ENCODE peak calls at places on chromosomes 1 and 21, in seven cellular contexts. One of them, this sample, is unnamed.

GRCh38 chr1:111227434-111227833 is at the start of gene CHI3L2:
- DNase-seq in GM06990: no peak
- DNase-seq in HFFc6: no peak
- DNase-seq in transverse colon: no peak
- DNase-seq in CD8-positive, alpha-beta T cell: no peak
- DNase-seq in bronchial epithelial cell: no peak
- DNase-seq in epithelial cell of esophagus: peak
- DNase-seq in this sample: no peak

GRCh38 chr1:84689514-84690396 is 506 bp downstream of the SSX2IP start:
- DNase-seq in GM06990: no peak
- DNase-seq in HFFc6: peak
- DNase-seq in transverse colon: peak
- DNase-seq in CD8-positive, alpha-beta T cell: no peak
- DNase-seq in bronchial epithelial cell: peak
- DNase-seq in epithelial cell of esophagus: peak
- DNase-seq in this sample: no peak

GRCh38 chr1:197444754-197445153 is 176.7 kb downstream of the CRB1 start:
- DNase-seq in GM06990: no peak
- DNase-seq in HFFc6: peak
- DNase-seq in transverse colon: no peak
- DNase-seq in CD8-positive, alpha-beta T cell: no peak
- DNase-seq in bronchial epithelial cell: peak
- DNase-seq in epithelial cell of esophagus: peak
- DNase-seq in this sample: no peak

GRCh38 chr1:41377397-41377796 is 16.2 kb downstream of the FOXO6 start:
- DNase-seq in GM06990: no peak
- DNase-seq in HFFc6: no peak
- DNase-seq in transverse colon: no peak
- DNase-seq in CD8-positive, alpha-beta T cell: no peak
- DNase-seq in bronchial epithelial cell: no peak
- DNase-seq in epithelial cell of esophagus: no peak
- DNase-seq in this sample: no peak

GRCh38 chr1:173453982-173454381 is 23.2 kb upstream of the PRDX6 start:
- DNase-seq in GM06990: no peak
- DNase-seq in HFFc6: peak
- DNase-seq in transverse colon: no peak
- DNase-seq in CD8-positive, alpha-beta T cell: no peak
- DNase-seq in bronchial epithelial cell: no peak
- DNase-seq in epithelial cell of esophagus: no peak
- DNase-seq in this sample: no peak

GRCh38 chr21:35294231-35294898 is 245.3 kb upstream of the RUNX1 start:
- DNase-seq in GM06990: no peak
- DNase-seq in HFFc6: no peak
- DNase-seq in transverse colon: peak
- DNase-seq in CD8-positive, alpha-beta T cell: no peak
- DNase-seq in bronchial epithelial cell: peak
- DNase-seq in epithelial cell of esophagus: peak
- DNase-seq in this sample: no peak

GRCh38 chr1:155125946-155126493 is 1.7 kb upstream of the EFNA1 start:
- DNase-seq in GM06990: no peak
- DNase-seq in HFFc6: no peak
- DNase-seq in transverse colon: peak
- DNase-seq in CD8-positive, alpha-beta T cell: no peak
- DNase-seq in bronchial epithelial cell: no peak
- DNase-seq in epithelial cell of esophagus: peak
- DNase-seq in this sample: no peak

GRCh38 chr1:24955161-24955560 is 25.1 kb upstream of the RUNX3 start:
- DNase-seq in GM06990: no peak
- DNase-seq in HFFc6: peak
- DNase-seq in transverse colon: no peak
- DNase-seq in CD8-positive, alpha-beta T cell: peak
- DNase-seq in bronchial epithelial cell: peak
- DNase-seq in epithelial cell of esophagus: peak
- DNase-seq in this sample: peak

GRCh38 chr1:102102276-102102780 is 105.6 kb upstream of the OLFM3 start:
- DNase-seq in GM06990: no peak
- DNase-seq in HFFc6: no peak
- DNase-seq in transverse colon: no peak
- DNase-seq in CD8-positive, alpha-beta T cell: no peak
- DNase-seq in bronchial epithelial cell: no peak
- DNase-seq in epithelial cell of esophagus: no peak
- DNase-seq in this sample: no peak

GRCh38 chr1:19799233-19799876 is 361 bp downstream of the TMCO4 start:
- DNase-seq in GM06990: peak
- DNase-seq in HFFc6: peak
- DNase-seq in transverse colon: peak
- DNase-seq in CD8-positive, alpha-beta T cell: peak
- DNase-seq in bronchial epithelial cell: peak
- DNase-seq in epithelial cell of esophagus: peak
- DNase-seq in this sample: no peak

GRCh38 chr1:166128195-166128594 is 38.6 kb downstream of the FAM78B start:
- DNase-seq in GM06990: no peak
- DNase-seq in HFFc6: no peak
- DNase-seq in transverse colon: no peak
- DNase-seq in CD8-positive, alpha-beta T cell: no peak
- DNase-seq in bronchial epithelial cell: no peak
- DNase-seq in epithelial cell of esophagus: no peak
- DNase-seq in this sample: no peak

GRCh38 chr1:152960452-152961044 is 9.9 kb upstream of the SPRR4 start:
- DNase-seq in GM06990: no peak
- DNase-seq in HFFc6: no peak
- DNase-seq in transverse colon: no peak
- DNase-seq in CD8-positive, alpha-beta T cell: no peak
- DNase-seq in bronchial epithelial cell: no peak
- DNase-seq in epithelial cell of esophagus: no peak
- DNase-seq in this sample: peak

GRCh38 chr1:160743266-160743665 is 4.2 kb downstream of the SLAMF7 start:
- DNase-seq in GM06990: no peak
- DNase-seq in HFFc6: no peak
- DNase-seq in transverse colon: no peak
- DNase-seq in CD8-positive, alpha-beta T cell: no peak
- DNase-seq in bronchial epithelial cell: no peak
- DNase-seq in epithelial cell of esophagus: no peak
- DNase-seq in this sample: no peak

GRCh38 chr1:213651077-213651476 is 336.7 kb upstream of the PROX1 start:
- DNase-seq in GM06990: no peak
- DNase-seq in HFFc6: no peak
- DNase-seq in transverse colon: no peak
- DNase-seq in CD8-positive, alpha-beta T cell: no peak
- DNase-seq in bronchial epithelial cell: no peak
- DNase-seq in epithelial cell of esophagus: no peak
- DNase-seq in this sample: no peak

GRCh38 chr1:53525595-53525994 is 66.4 kb downstream of the DMRTB1 start:
- DNase-seq in GM06990: no peak
- DNase-seq in HFFc6: peak
- DNase-seq in transverse colon: no peak
- DNase-seq in CD8-positive, alpha-beta T cell: no peak
- DNase-seq in bronchial epithelial cell: no peak
- DNase-seq in epithelial cell of esophagus: no peak
- DNase-seq in this sample: no peak

GRCh38 chr1:26697978-26698849 is 2.4 kb downstream of the ARID1A start:
- DNase-seq in GM06990: peak
- DNase-seq in HFFc6: peak
- DNase-seq in transverse colon: peak
- DNase-seq in CD8-positive, alpha-beta T cell: peak
- DNase-seq in bronchial epithelial cell: peak
- DNase-seq in epithelial cell of esophagus: peak
- DNase-seq in this sample: peak

GRCh38 chr1:109513110-109513702 is 3.7 kb upstream of the AMIGO1 start:
- DNase-seq in GM06990: no peak
- DNase-seq in HFFc6: no peak
- DNase-seq in transverse colon: no peak
- DNase-seq in CD8-positive, alpha-beta T cell: no peak
- DNase-seq in bronchial epithelial cell: no peak
- DNase-seq in epithelial cell of esophagus: no peak
- DNase-seq in this sample: no peak

GRCh38 chr21:31132574-31133242 is 94.4 kb upstream of the KRTAP19-8 start:
- DNase-seq in GM06990: no peak
- DNase-seq in HFFc6: no peak
- DNase-seq in transverse colon: peak
- DNase-seq in CD8-positive, alpha-beta T cell: peak
- DNase-seq in bronchial epithelial cell: no peak
- DNase-seq in epithelial cell of esophagus: no peak
- DNase-seq in this sample: no peak

GRCh38 chr1:236009857-236010256 is 55.0 kb downstream of the NID1 start:
- DNase-seq in GM06990: no peak
- DNase-seq in HFFc6: peak
- DNase-seq in transverse colon: no peak
- DNase-seq in CD8-positive, alpha-beta T cell: no peak
- DNase-seq in bronchial epithelial cell: peak
- DNase-seq in epithelial cell of esophagus: peak
- DNase-seq in this sample: no peak

GRCh38 chr1:211257831-211258225 is 1.3 kb upstream of the RCOR3 start:
- DNase-seq in GM06990: no peak
- DNase-seq in HFFc6: peak
- DNase-seq in transverse colon: no peak
- DNase-seq in CD8-positive, alpha-beta T cell: no peak
- DNase-seq in bronchial epithelial cell: no peak
- DNase-seq in epithelial cell of esophagus: no peak
- DNase-seq in this sample: no peak

GRCh38 chr1:19122668-19123067 is 87.4 kb downstream of the UBR4 start:
- DNase-seq in GM06990: no peak
- DNase-seq in HFFc6: peak
- DNase-seq in transverse colon: peak
- DNase-seq in CD8-positive, alpha-beta T cell: no peak
- DNase-seq in bronchial epithelial cell: peak
- DNase-seq in epithelial cell of esophagus: peak
- DNase-seq in this sample: no peak

GRCh38 chr1:1199961-1200875 is 6.2 kb downstream of the TNFRSF18 start:
- DNase-seq in GM06990: peak
- DNase-seq in HFFc6: no peak
- DNase-seq in transverse colon: peak
- DNase-seq in CD8-positive, alpha-beta T cell: no peak
- DNase-seq in bronchial epithelial cell: no peak
- DNase-seq in epithelial cell of esophagus: no peak
- DNase-seq in this sample: no peak

GRCh38 chr1:54937469-54937868 is 43.0 kb upstream of the TMEM61 start:
- DNase-seq in GM06990: no peak
- DNase-seq in HFFc6: no peak
- DNase-seq in transverse colon: no peak
- DNase-seq in CD8-positive, alpha-beta T cell: no peak
- DNase-seq in bronchial epithelial cell: peak
- DNase-seq in epithelial cell of esophagus: peak
- DNase-seq in this sample: no peak

GRCh38 chr1:186620951-186621350 is 59.3 kb downstream of the PTGS2 start:
- DNase-seq in GM06990: no peak
- DNase-seq in HFFc6: peak
- DNase-seq in transverse colon: no peak
- DNase-seq in CD8-positive, alpha-beta T cell: no peak
- DNase-seq in bronchial epithelial cell: peak
- DNase-seq in epithelial cell of esophagus: peak
- DNase-seq in this sample: no peak

DNA sequence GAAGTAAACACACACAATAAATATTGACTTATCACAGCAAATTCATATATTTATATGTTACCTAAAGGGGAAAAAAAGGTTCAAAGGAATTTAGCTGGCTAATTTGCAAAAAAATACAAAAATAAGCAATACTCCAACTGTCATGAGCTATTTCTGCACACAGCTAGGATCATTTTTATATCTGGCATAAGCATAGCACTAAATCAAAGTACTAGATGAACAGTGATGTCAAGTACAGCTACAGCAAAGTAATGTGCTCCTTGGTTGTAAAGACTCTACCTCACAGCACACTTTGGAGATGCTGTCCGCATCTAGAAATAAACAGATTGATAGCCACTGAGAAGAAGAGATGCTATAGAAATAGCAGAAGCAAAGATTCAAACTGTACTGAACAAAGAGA is 125.5 kb downstream of the TGFBR3 start:
- DNase-seq in GM06990: no peak
- DNase-seq in HFFc6: no peak
- DNase-seq in transverse colon: no peak
- DNase-seq in CD8-positive, alpha-beta T cell: no peak
- DNase-seq in bronchial epithelial cell: no peak
- DNase-seq in epithelial cell of esophagus: no peak
- DNase-seq in this sample: no peak
- TF ChIP-seq CTCF in GM06990: no peak
- TF ChIP-seq CTCF in HFFc6: no peak
- TF ChIP-seq CTCF in transverse colon: no peak
- TF ChIP-seq CTCF in CD8-positive, alpha-beta T cell: no peak
- TF ChIP-seq CTCF in bronchial epithelial cell: no peak
- TF ChIP-seq CTCF in epithelial cell of esophagus: no peak
- TF ChIP-seq CTCF in this sample: no peak

GRCh38 chr1:207888647-207889046 is 22.3 kb downstream of the CD34 start:
- DNase-seq in GM06990: no peak
- DNase-seq in HFFc6: peak
- DNase-seq in transverse colon: no peak
- DNase-seq in CD8-positive, alpha-beta T cell: no peak
- DNase-seq in bronchial epithelial cell: peak
- DNase-seq in epithelial cell of esophagus: no peak
- DNase-seq in this sample: no peak
- TF ChIP-seq CTCF in GM06990: no peak
- TF ChIP-seq CTCF in HFFc6: peak
- TF ChIP-seq CTCF in transverse colon: no peak
- TF ChIP-seq CTCF in CD8-positive, alpha-beta T cell: no peak
- TF ChIP-seq CTCF in bronchial epithelial cell: no peak
- TF ChIP-seq CTCF in epithelial cell of esophagus: no peak
- TF ChIP-seq CTCF in this sample: no peak

DNA sequence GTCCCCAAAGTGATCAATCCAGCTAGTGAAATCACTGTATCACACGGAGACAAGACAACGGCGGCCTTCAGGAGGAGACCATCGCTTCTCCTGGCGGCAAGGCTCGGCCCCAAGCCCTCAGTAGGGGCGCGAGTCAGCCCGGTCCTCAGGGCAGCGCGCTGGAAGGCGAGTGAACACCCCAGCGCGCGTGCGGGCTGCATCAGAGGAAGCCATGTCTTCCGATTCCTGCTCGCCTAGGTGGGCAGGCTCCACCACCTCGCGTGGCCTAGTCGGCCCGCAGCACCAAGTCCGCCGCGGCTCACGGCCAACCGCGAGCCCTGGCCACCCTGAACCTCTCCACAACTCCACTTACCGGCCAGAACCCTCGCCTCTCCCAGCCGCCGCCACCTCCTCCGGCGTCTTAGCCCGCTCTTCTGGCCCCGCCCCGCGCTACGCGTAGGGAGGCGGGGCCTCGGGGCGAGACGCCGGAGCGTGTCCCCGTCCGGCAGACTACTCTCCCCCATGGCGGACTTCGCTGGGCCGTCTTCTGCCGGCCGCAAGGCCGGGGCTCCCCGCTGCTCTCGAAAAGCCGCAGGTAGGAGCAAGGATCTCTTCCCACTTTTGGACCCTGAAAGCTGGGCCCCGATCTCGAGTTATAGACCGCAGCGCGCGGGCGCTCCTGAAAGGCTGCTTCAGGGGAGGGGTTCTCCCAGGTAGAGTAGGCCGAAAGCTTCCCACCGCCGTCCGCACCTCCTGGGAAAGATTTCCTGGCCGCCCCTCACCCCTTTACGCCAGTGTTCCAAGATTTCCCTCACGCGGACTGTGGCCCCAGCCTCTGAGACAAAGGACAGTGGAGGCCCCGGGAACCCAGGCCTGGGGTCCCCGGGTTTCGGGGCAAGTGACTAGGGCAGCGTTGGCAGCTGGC is at the start of the genes GLMN and RPAP2:
- DNase-seq in GM06990: peak
- DNase-seq in HFFc6: peak
- DNase-seq in transverse colon: peak
- DNase-seq in CD8-positive, alpha-beta T cell: peak
- DNase-seq in bronchial epithelial cell: peak
- DNase-seq in epithelial cell of esophagus: peak
- DNase-seq in this sample: peak
- TF ChIP-seq CTCF in GM06990: peak
- TF ChIP-seq CTCF in HFFc6: peak
- TF ChIP-seq CTCF in transverse colon: no peak
- TF ChIP-seq CTCF in CD8-positive, alpha-beta T cell: no peak
- TF ChIP-seq CTCF in bronchial epithelial cell: peak
- TF ChIP-seq CTCF in epithelial cell of esophagus: peak
- TF ChIP-seq CTCF in this sample: no peak

GRCh38 chr1:231757101-231757404 is 130.5 kb downstream of the DISC1 start:
- DNase-seq in GM06990: no peak
- DNase-seq in HFFc6: no peak
- DNase-seq in transverse colon: no peak
- DNase-seq in CD8-positive, alpha-beta T cell: no peak
- DNase-seq in bronchial epithelial cell: no peak
- DNase-seq in epithelial cell of esophagus: no peak
- DNase-seq in this sample: no peak
- TF ChIP-seq CTCF in GM06990: no peak
- TF ChIP-seq CTCF in HFFc6: no peak
- TF ChIP-seq CTCF in transverse colon: no peak
- TF ChIP-seq CTCF in CD8-positive, alpha-beta T cell: peak
- TF ChIP-seq CTCF in bronchial epithelial cell: no peak
- TF ChIP-seq CTCF in epithelial cell of esophagus: no peak
- TF ChIP-seq CTCF in this sample: no peak

This sample was measured in GM13976.